ENCODE peak calls at places on chromosomes 5 and 9, in nine cellular contexts. One of them, this sample, is unnamed.

GRCh38 chr5:168727547-168728120 is 148.5 kb upstream of the PANK3 start:
- DNase-seq in fibroblast of villous mesenchyme: no peak
- DNase-seq in foreskin fibroblast: no peak
- DNase-seq in neural progenitor cell: no peak
- DNase-seq in CD8-positive, alpha-beta memory T cell: no peak
- DNase-seq in activated gamma-delta T cell treated with anti-CD3 and anti-CD28 coated beads, Interleukin-2, amount 50 U/mL, for 16 hours: no peak
- DNase-seq in astrocyte of the cerebellum: no peak
- DNase-seq in stimulated activated CD4-positive, alpha-beta T cell treated with anti-CD3 and anti-CD28 coated beads, TNF-alpha, amount 100 ng/mL, for 24 hours: no peak
- DNase-seq in stimulated activated CD8-positive, alpha-beta memory T cell treated with anti-CD3 and anti-CD28 coated beads, Interleukin-12 subunit alpha, Interleukin-12 subunit beta, amount 100 ng/mL, for 4 hours: no peak
- DNase-seq in this sample: no peak

GRCh38 chr9:93597871-93598646 is 21.7 kb downstream of the PHF2 start:
- DNase-seq in fibroblast of villous mesenchyme: no peak
- DNase-seq in foreskin fibroblast: no peak
- DNase-seq in neural progenitor cell: no peak
- DNase-seq in CD8-positive, alpha-beta memory T cell: no peak
- DNase-seq in activated gamma-delta T cell treated with anti-CD3 and anti-CD28 coated beads, Interleukin-2, amount 50 U/mL, for 16 hours: no peak
- DNase-seq in astrocyte of the cerebellum: no peak
- DNase-seq in stimulated activated CD4-positive, alpha-beta T cell treated with anti-CD3 and anti-CD28 coated beads, TNF-alpha, amount 100 ng/mL, for 24 hours: no peak
- DNase-seq in stimulated activated CD8-positive, alpha-beta memory T cell treated with anti-CD3 and anti-CD28 coated beads, Interleukin-12 subunit alpha, Interleukin-12 subunit beta, amount 100 ng/mL, for 4 hours: no peak
- DNase-seq in this sample: no peak

GRCh38 chr5:75566710-75567309 is 44.4 kb upstream of the ANKDD1B start:
- DNase-seq in fibroblast of villous mesenchyme: peak
- DNase-seq in foreskin fibroblast: peak
- DNase-seq in neural progenitor cell: no peak
- DNase-seq in CD8-positive, alpha-beta memory T cell: no peak
- DNase-seq in activated gamma-delta T cell treated with anti-CD3 and anti-CD28 coated beads, Interleukin-2, amount 50 U/mL, for 16 hours: peak
- DNase-seq in astrocyte of the cerebellum: peak
- DNase-seq in stimulated activated CD4-positive, alpha-beta T cell treated with anti-CD3 and anti-CD28 coated beads, TNF-alpha, amount 100 ng/mL, for 24 hours: peak
- DNase-seq in stimulated activated CD8-positive, alpha-beta memory T cell treated with anti-CD3 and anti-CD28 coated beads, Interleukin-12 subunit alpha, Interleukin-12 subunit beta, amount 100 ng/mL, for 4 hours: no peak
- DNase-seq in this sample: peak

GRCh38 chr5:115387816-115388215 is 91.4 kb upstream of the CCDC112 start:
- DNase-seq in fibroblast of villous mesenchyme: no peak
- DNase-seq in foreskin fibroblast: no peak
- DNase-seq in neural progenitor cell: no peak
- DNase-seq in CD8-positive, alpha-beta memory T cell: no peak
- DNase-seq in activated gamma-delta T cell treated with anti-CD3 and anti-CD28 coated beads, Interleukin-2, amount 50 U/mL, for 16 hours: no peak
- DNase-seq in astrocyte of the cerebellum: no peak
- DNase-seq in stimulated activated CD4-positive, alpha-beta T cell treated with anti-CD3 and anti-CD28 coated beads, TNF-alpha, amount 100 ng/mL, for 24 hours: no peak
- DNase-seq in stimulated activated CD8-positive, alpha-beta memory T cell treated with anti-CD3 and anti-CD28 coated beads, Interleukin-12 subunit alpha, Interleukin-12 subunit beta, amount 100 ng/mL, for 4 hours: no peak
- DNase-seq in this sample: no peak

GRCh38 chr5:2614571-2614970 is 136.9 kb downstream of the IRX2 start:
- DNase-seq in fibroblast of villous mesenchyme: no peak
- DNase-seq in foreskin fibroblast: no peak
- DNase-seq in neural progenitor cell: no peak
- DNase-seq in CD8-positive, alpha-beta memory T cell: no peak
- DNase-seq in activated gamma-delta T cell treated with anti-CD3 and anti-CD28 coated beads, Interleukin-2, amount 50 U/mL, for 16 hours: no peak
- DNase-seq in astrocyte of the cerebellum: no peak
- DNase-seq in stimulated activated CD4-positive, alpha-beta T cell treated with anti-CD3 and anti-CD28 coated beads, TNF-alpha, amount 100 ng/mL, for 24 hours: no peak
- DNase-seq in stimulated activated CD8-positive, alpha-beta memory T cell treated with anti-CD3 and anti-CD28 coated beads, Interleukin-12 subunit alpha, Interleukin-12 subunit beta, amount 100 ng/mL, for 4 hours: no peak
- DNase-seq in this sample: no peak

GRCh38 chr5:31806566-31806965 is 167.6 kb downstream of the PDZD2 start:
- DNase-seq in fibroblast of villous mesenchyme: no peak
- DNase-seq in foreskin fibroblast: peak
- DNase-seq in neural progenitor cell: no peak
- DNase-seq in CD8-positive, alpha-beta memory T cell: no peak
- DNase-seq in activated gamma-delta T cell treated with anti-CD3 and anti-CD28 coated beads, Interleukin-2, amount 50 U/mL, for 16 hours: no peak
- DNase-seq in astrocyte of the cerebellum: no peak
- DNase-seq in stimulated activated CD4-positive, alpha-beta T cell treated with anti-CD3 and anti-CD28 coated beads, TNF-alpha, amount 100 ng/mL, for 24 hours: no peak
- DNase-seq in stimulated activated CD8-positive, alpha-beta memory T cell treated with anti-CD3 and anti-CD28 coated beads, Interleukin-12 subunit alpha, Interleukin-12 subunit beta, amount 100 ng/mL, for 4 hours: no peak
- DNase-seq in this sample: no peak

GRCh38 chr5:33241826-33242225 is 198.9 kb upstream of the TARS1 start:
- DNase-seq in fibroblast of villous mesenchyme: no peak
- DNase-seq in foreskin fibroblast: no peak
- DNase-seq in neural progenitor cell: no peak
- DNase-seq in CD8-positive, alpha-beta memory T cell: no peak
- DNase-seq in activated gamma-delta T cell treated with anti-CD3 and anti-CD28 coated beads, Interleukin-2, amount 50 U/mL, for 16 hours: no peak
- DNase-seq in astrocyte of the cerebellum: no peak
- DNase-seq in stimulated activated CD4-positive, alpha-beta T cell treated with anti-CD3 and anti-CD28 coated beads, TNF-alpha, amount 100 ng/mL, for 24 hours: no peak
- DNase-seq in stimulated activated CD8-positive, alpha-beta memory T cell treated with anti-CD3 and anti-CD28 coated beads, Interleukin-12 subunit alpha, Interleukin-12 subunit beta, amount 100 ng/mL, for 4 hours: no peak
- DNase-seq in this sample: no peak

GRCh38 chr9:75979362-75979761 is 88.9 kb downstream of the PCSK5 start:
- DNase-seq in fibroblast of villous mesenchyme: peak
- DNase-seq in foreskin fibroblast: peak
- DNase-seq in neural progenitor cell: no peak
- DNase-seq in CD8-positive, alpha-beta memory T cell: no peak
- DNase-seq in activated gamma-delta T cell treated with anti-CD3 and anti-CD28 coated beads, Interleukin-2, amount 50 U/mL, for 16 hours: no peak
- DNase-seq in astrocyte of the cerebellum: no peak
- DNase-seq in stimulated activated CD4-positive, alpha-beta T cell treated with anti-CD3 and anti-CD28 coated beads, TNF-alpha, amount 100 ng/mL, for 24 hours: no peak
- DNase-seq in stimulated activated CD8-positive, alpha-beta memory T cell treated with anti-CD3 and anti-CD28 coated beads, Interleukin-12 subunit alpha, Interleukin-12 subunit beta, amount 100 ng/mL, for 4 hours: no peak
- DNase-seq in this sample: peak

This sample was measured in A549.